ENCODE peak calls at places on chromosomes 2 and 18, in nine cellular contexts. O is cardiac muscle cell; E is SJSA1; V is A673; S is endodermal cell; Q is IMR-90; W is CD8-positive, alpha-beta memory T cell; I is psoas muscle; U is heart left ventricle. R is an unnamed sample.
A peak's percentile ranks its signal among the peaks of the same experiment; 100 is the strongest.

GRCh38 chr2:71862921-71863320 is 284.7 kb downstream of the CYP26B1 start:
- DNase-seq in O (no peak), E (no peak), V (no peak), S (no peak), Q (no peak), W (no peak), I (no peak), U (no peak), R (no peak)

GRCh38 chr18:39946623-39947061 is 2008.4 kb upstream of the PIK3C3 start:
- DNase-seq in O (peak; percentile 68), E (no peak), V (peak; percentile 42), S (peak; percentile 61), Q (peak; percentile 76), W (no peak), I (no peak), U (no peak), R (peak; percentile 80)

GRCh38 chr18:10234912-10235439 is 219.5 kb upstream of the APCDD1 start:
- DNase-seq in O (peak; percentile 91), E (no peak), V (no peak), S (no peak), Q (peak; percentile 85), W (no peak), I (no peak), U (no peak), R (peak; percentile 59)

GRCh38 chr18:23487738-23488625 is 15.3 kb upstream of the RMC1 start:
- DNase-seq in O (peak; percentile 22), E (peak; percentile 52), V (no peak), S (no peak), Q (peak; percentile 33), W (peak; percentile 41), I (no peak), U (no peak), R (no peak)

GRCh38 chr2:217705461-217705860 is 297.3 kb downstream of the TNS1 start:
- DNase-seq in O (no peak), E (no peak), V (no peak), S (no peak), Q (peak; percentile 25), W (no peak), I (no peak), U (no peak), R (no peak)

GRCh38 chr2:231920795-231921194 is 5.4 kb downstream of the NPPC start:
- DNase-seq in O (no peak), E (no peak), V (no peak), S (no peak), Q (no peak), W (no peak), I (no peak), U (no peak), R (no peak)

GRCh38 chr2:72211777-72212515 is 64.3 kb upstream of the CYP26B1 start:
- DNase-seq in O (peak; percentile 56), E (no peak), V (no peak), S (no peak), Q (peak; percentile 75), W (no peak), I (no peak), U (no peak), R (no peak)

GRCh38 chr2:145723872-145724271 is 1204.0 kb upstream of the ZEB2 start:
- DNase-seq in O (peak; percentile 23), E (no peak), V (no peak), S (no peak), Q (no peak), W (no peak), I (no peak), U (no peak), R (no peak)

GRCh38 chr2:39671606-39672005 is 5.9 kb downstream of the TMEM178A start:
- DNase-seq in O (no peak), E (no peak), V (no peak), S (no peak), Q (no peak), W (no peak), I (no peak), U (no peak), R (no peak)

GRCh38 chr2:192534076-192534475 is 339.3 kb upstream of the TMEFF2 start:
- DNase-seq in O (no peak), E (no peak), V (no peak), S (no peak), Q (no peak), W (no peak), I (no peak), U (no peak), R (no peak)

GRCh38 chr18:59760212-59760997 is 63.2 kb upstream of the CCBE1 start:
- DNase-seq in O (no peak), E (no peak), V (no peak), S (no peak), Q (no peak), W (no peak), I (no peak), U (no peak), R (no peak)

GRCh38 chr18:183769-184168 is 25.4 kb downstream of the USP14 start:
- DNase-seq in O (peak; percentile 57), E (no peak), V (peak; percentile 40), S (no peak), Q (no peak), W (no peak), I (no peak), U (no peak), R (no peak)

GRCh38 chr2:231696004-231696367 is 12.3 kb upstream of the PTMA start:
- DNase-seq in O (peak; percentile 46), E (no peak), V (no peak), S (no peak), Q (peak; percentile 39), W (no peak), I (peak; percentile 68), U (no peak), R (no peak)

GRCh38 chr18:49851624-49852023 is 38.3 kb upstream of the ACAA2 start:
- DNase-seq in O (no peak), E (no peak), V (no peak), S (no peak), Q (no peak), W (no peak), I (no peak), U (no peak), R (no peak)

GRCh38 chr18:61838521-61838920 is 54.3 kb downstream of the RNF152 start:
- DNase-seq in O (no peak), E (no peak), V (no peak), S (no peak), Q (no peak), W (no peak), I (no peak), U (no peak), R (peak; percentile 36)
- H3K4me1 ChIP-seq in O (no peaks in the 10 kb centered on the region), E (peaks cover 26% of the 10 kb centered on the region), V (peaks cover 4% of the 10 kb centered on the region), S (no peaks in the 10 kb centered on the region), Q (peaks cover 8% of the 10 kb centered on the region), W (peaks cover 7% of the 10 kb centered on the region), I (no peaks in the 10 kb centered on the region), U (no peaks in the 10 kb centered on the region), R (no peaks in the 10 kb centered on the region)

DNA sequence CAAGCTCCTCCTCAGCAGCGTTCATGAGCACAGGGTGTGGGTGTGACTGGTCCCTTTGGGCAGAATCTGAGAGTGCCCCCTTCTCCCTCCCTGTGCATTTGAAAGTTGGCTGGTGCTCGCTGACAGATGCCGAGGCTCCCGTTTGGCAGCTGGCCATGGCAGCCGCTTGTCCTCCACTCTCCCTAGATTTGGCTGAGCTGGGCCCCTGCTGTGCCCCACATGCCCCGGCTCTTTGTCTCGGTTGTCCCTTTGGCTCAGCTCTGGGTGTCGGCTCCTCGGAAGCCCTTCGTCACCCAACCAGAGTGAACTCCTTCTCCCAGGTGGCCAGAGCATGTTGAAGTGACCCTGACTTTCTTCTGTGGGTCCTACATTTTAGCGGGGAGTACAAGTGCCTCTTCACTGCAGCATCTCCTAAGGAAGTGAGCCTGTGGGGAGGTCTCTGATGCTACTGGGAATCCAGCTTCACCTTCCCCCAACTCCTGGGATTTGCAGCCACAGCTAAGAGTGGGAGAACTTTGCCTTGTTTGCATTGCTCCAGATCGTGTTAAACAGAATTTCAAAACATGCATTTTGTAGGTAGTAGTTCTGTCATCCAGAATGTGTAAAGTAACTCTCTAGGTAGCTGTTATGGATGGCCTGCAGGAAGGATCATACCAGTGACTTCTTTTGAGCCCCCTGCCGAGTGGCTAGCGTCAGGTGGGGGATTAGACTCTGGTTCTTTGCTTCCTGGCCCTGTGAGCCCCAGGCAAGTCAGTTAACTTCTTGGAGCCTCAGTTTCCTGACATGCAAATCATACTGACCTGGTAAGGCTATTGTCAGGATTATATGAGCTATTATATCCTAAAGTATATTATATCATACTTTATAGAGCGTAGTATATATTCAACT is 24.2 kb downstream of the HPCAL1 start:
- DNase-seq in O (no peak), E (no peak), V (peak; percentile 83), S (peak; percentile 71), Q (no peak), W (no peak), I (peak; percentile 46), U (peak; percentile 72), R (no peak)
- H3K4me1 ChIP-seq in O (no peaks in the 10 kb centered on the region), E (peaks cover 21% of the 10 kb centered on the region), V (peaks cover 25% of the 10 kb centered on the region), S (peaks cover 8% of the 10 kb centered on the region), Q (peaks cover 15% of the 10 kb centered on the region), W (peaks cover 71% of the 10 kb centered on the region), I (peaks cover 18% of the 10 kb centered on the region), U (peaks cover 22% of the 10 kb centered on the region), R (peaks cover 11% of the 10 kb centered on the region)

GRCh38 chr2:1620081-1620480 is 124.2 kb downstream of the PXDN start:
- DNase-seq in O (no peak), E (no peak), V (no peak), S (no peak), Q (no peak), W (no peak), I (no peak), U (no peak), R (no peak)
- H3K4me1 ChIP-seq in O (no peaks in the 10 kb centered on the region), E (peaks cover 16% of the 10 kb centered on the region), V (peaks cover 3% of the 10 kb centered on the region), S (peaks cover 3% of the 10 kb centered on the region), Q (no peaks in the 10 kb centered on the region), W (no peaks in the 10 kb centered on the region), I (no peaks in the 10 kb centered on the region), U (no peaks in the 10 kb centered on the region), R (no peaks in the 10 kb centered on the region)

DNA sequence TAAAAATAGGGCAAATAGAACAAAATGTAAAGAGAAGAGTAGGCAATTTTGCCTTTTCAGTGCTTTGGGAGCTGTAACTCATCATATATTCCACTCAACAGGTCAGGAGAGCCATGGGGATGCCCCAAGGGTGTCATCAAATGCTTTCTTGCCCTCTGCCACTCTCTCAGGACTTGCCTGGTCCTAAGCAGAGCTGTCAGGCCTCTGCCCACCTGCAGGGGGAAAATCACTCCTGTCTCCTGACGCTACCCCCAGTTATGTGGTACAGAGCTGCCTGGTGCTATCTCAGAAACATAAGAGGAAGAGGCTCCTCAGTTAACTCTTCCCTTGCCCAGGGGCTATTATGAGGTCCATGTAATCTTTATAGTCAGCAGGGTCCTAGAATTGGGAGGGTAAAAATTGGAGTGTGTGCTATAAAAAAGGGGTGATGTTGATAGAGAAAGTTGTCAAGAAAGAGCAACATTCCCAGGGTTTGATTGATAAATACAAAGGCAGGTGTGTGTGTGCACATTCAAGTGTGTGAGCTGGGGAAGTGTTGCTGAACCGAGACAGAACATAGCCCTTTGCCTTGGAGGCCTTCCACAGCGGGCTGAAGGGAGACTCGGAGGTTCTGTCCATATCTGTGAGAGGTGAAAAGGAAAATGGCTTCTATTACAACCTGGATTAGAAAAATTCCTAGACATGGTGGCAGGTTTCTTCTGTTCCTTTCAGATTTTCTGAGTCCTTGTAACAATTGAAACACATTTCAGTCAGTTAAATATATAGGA is 25.4 kb downstream of the PTPRM start:
- DNase-seq in O (no peak), E (no peak), V (no peak), S (peak; percentile 81), Q (no peak), W (no peak), I (no peak), U (no peak), R (peak; percentile 74)
- H3K4me1 ChIP-seq in O (peaks cover 13% of the 10 kb centered on the region), E (peaks cover 11% of the 10 kb centered on the region), V (no peaks in the 10 kb centered on the region), S (peaks cover 18% of the 10 kb centered on the region), Q (peaks cover 4% of the 10 kb centered on the region), W (no peaks in the 10 kb centered on the region), I (peaks cover 63% of the 10 kb centered on the region), U (peaks cover 32% of the 10 kb centered on the region), R (peaks cover 14% of the 10 kb centered on the region)

R was measured in mesendoderm.